ENCODE peak calls at places on chromosomes 11 and 22, in seven cellular contexts. J is activated effector memory CD4-positive, alpha-beta T cell treated with Interleukin-2 at 50 U/mL for 16 hours; U is CD8-positive, alpha-beta memory T cell; X is effector memory CD8-positive, alpha-beta T cell; A is NCI-H187 treated with DMSO at 0.1 percent for 48 hours; C is activated naive CD8-positive, alpha-beta T cell treated with anti-CD3 and anti-CD28 coated beads, Interleukin-2, amount 10 ng/mL, durations not matched to agents 7 days and 5 days; F is lower leg skin. Z is an unnamed sample.

GRCh38 chr11:76700177-76701100 is 29.9 kb upstream of the LRRC32 start:
- DNase-seq in X (no peak), U (no peak), C (no peak), A (no peak), J (no peak), F (peak; percentile 91), Z (no peak)

GRCh38 chr11:119750056-119750455 is 21.1 kb upstream of the NECTIN1 start:
- DNase-seq in F (no peak), C (no peak), A (no peak), X (no peak), U (no peak), J (no peak), Z (peak; percentile 18)

GRCh38 chr11:65036931-65037330 is 4.1 kb upstream of the SAC3D1 start:
- DNase-seq in U (no peak), J (no peak), F (no peak), C (no peak), A (no peak), X (no peak), Z (no peak)

GRCh38 chr11:117395476-117395875 is 67.8 kb downstream of the CEP164 start:
- DNase-seq in X (no peak), J (no peak), A (no peak), F (no peak), C (no peak), U (no peak), Z (no peak)

GRCh38 chr22:33710326-33710725 is 209.9 kb downstream of the LARGE1 start:
- DNase-seq in F (no peak), X (no peak), U (no peak), C (no peak), J (no peak), A (no peak), Z (no peak)

GRCh38 chr11:94657629-94658028 is 90.5 kb downstream of the PIWIL4 start:
- DNase-seq in A (no peak), C (no peak), J (no peak), F (no peak), X (no peak), U (no peak), Z (no peak)

GRCh38 chr11:67024410-67024809 is 1.5 kb downstream of the SYT12 start:
- DNase-seq in A (no peak), U (peak; percentile 59), C (peak; percentile 66), F (no peak), J (peak; percentile 45), X (peak; percentile 36), Z (no peak)

GRCh38 chr11:28621648-28622215 is 513.5 kb downstream of the METTL15 start:
- DNase-seq in J (no peak), C (no peak), U (no peak), X (no peak), A (no peak), F (no peak), Z (no peak)

GRCh38 chr11:61914471-61915171 is 2.7 kb downstream of the RAB3IL1 start:
- DNase-seq in A (no peak), X (no peak), F (peak; percentile 68), U (no peak), C (no peak), J (no peak), Z (no peak)

GRCh38 chr11:27934830-27935145 is 173.2 kb downstream of the KIF18A start:
- DNase-seq in A (no peak), X (no peak), F (no peak), J (no peak), U (no peak), C (no peak), Z (no peak)

GRCh38 chr22:36815558-36816337 is 1.1 kb downstream of the PVALB start:
- DNase-seq in X (no peak), A (no peak), F (no peak), C (no peak), U (no peak), J (no peak), Z (no peak)

GRCh38 chr11:117663389-117663788 is 133.6 kb downstream of the DSCAML1 start:
- DNase-seq in U (no peak), A (no peak), C (no peak), X (no peak), F (no peak), J (no peak), Z (no peak)

GRCh38 chr11:75229466-75229865 is 11.1 kb upstream of the TPBGL start:
- DNase-seq in J (no peak), U (no peak), F (peak; percentile 45), X (no peak), C (no peak), A (no peak), Z (peak; percentile 34)

GRCh38 chr11:13210424-13210823 is 67.2 kb upstream of the BMAL1 start:
- DNase-seq in J (no peak), C (no peak), F (no peak), A (peak; percentile 18), U (no peak), X (no peak), Z (no peak)

GRCh38 chr22:27385261-27385998 is 416.1 kb downstream of the MN1 start:
- DNase-seq in X (no peak), C (no peak), F (no peak), U (no peak), J (no peak), A (no peak), Z (no peak)

GRCh38 chr11:14036495-14036894 is 74.0 kb downstream of the SPON1 start:
- DNase-seq in C (no peak), X (no peak), U (no peak), J (no peak), F (no peak), A (no peak), Z (no peak)